ENCODE peak calls at places on chromosomes 2 and 18, in nine cellular contexts. One of them, this sample, is unnamed.

GRCh38 chr18:58911766-58912165 is 47.1 kb downstream of the ZNF532 start:
- DNase-seq in CD8-positive, alpha-beta memory T cell: no peak
- DNase-seq in GM12865: peak; percentile 13
- DNase-seq in ovary: no peak
- DNase-seq in lung: no peak
- DNase-seq in LNCaP clone FGC: no peak
- DNase-seq in colonic mucosa: no peak
- DNase-seq in cardiac fibroblast: peak; percentile 29
- DNase-seq in tibial nerve: peak; percentile 30
- DNase-seq in this sample: no peak

GRCh38 chr2:127632592-127633489 is 13.1 kb upstream of the GPR17 start:
- DNase-seq in CD8-positive, alpha-beta memory T cell: no peak
- DNase-seq in GM12865: peak; percentile 14
- DNase-seq in ovary: no peak
- DNase-seq in lung: no peak
- DNase-seq in LNCaP clone FGC: no peak
- DNase-seq in colonic mucosa: no peak
- DNase-seq in cardiac fibroblast: no peak
- DNase-seq in tibial nerve: no peak
- DNase-seq in this sample: no peak

GRCh38 chr2:88099798-88100488 is 27.9 kb downstream of the FABP1 start:
- DNase-seq in CD8-positive, alpha-beta memory T cell: no peak
- DNase-seq in GM12865: no peak
- DNase-seq in ovary: no peak
- DNase-seq in lung: no peak
- DNase-seq in LNCaP clone FGC: no peak
- DNase-seq in colonic mucosa: no peak
- DNase-seq in cardiac fibroblast: peak; percentile 10
- DNase-seq in tibial nerve: no peak
- DNase-seq in this sample: no peak

GRCh38 chr18:68284236-68284635 is 430.7 kb downstream of the TMX3 start:
- DNase-seq in CD8-positive, alpha-beta memory T cell: no peak
- DNase-seq in GM12865: no peak
- DNase-seq in ovary: no peak
- DNase-seq in lung: no peak
- DNase-seq in LNCaP clone FGC: no peak
- DNase-seq in colonic mucosa: no peak
- DNase-seq in cardiac fibroblast: no peak
- DNase-seq in tibial nerve: no peak
- DNase-seq in this sample: no peak

GRCh38 chr18:53819174-53819573 is 405.3 kb downstream of the MBD2 start:
- DNase-seq in CD8-positive, alpha-beta memory T cell: no peak
- DNase-seq in GM12865: no peak
- DNase-seq in ovary: no peak
- DNase-seq in lung: no peak
- DNase-seq in LNCaP clone FGC: no peak
- DNase-seq in colonic mucosa: no peak
- DNase-seq in cardiac fibroblast: no peak
- DNase-seq in tibial nerve: no peak
- DNase-seq in this sample: no peak

GRCh38 chr18:9428301-9428706 is 47.0 kb upstream of the RALBP1 start:
- DNase-seq in CD8-positive, alpha-beta memory T cell: no peak
- DNase-seq in GM12865: no peak
- DNase-seq in ovary: no peak
- DNase-seq in lung: no peak
- DNase-seq in LNCaP clone FGC: peak; percentile 67
- DNase-seq in colonic mucosa: no peak
- DNase-seq in cardiac fibroblast: no peak
- DNase-seq in tibial nerve: no peak
- DNase-seq in this sample: no peak

GRCh38 chr2:69469784-69470183 is 32.5 kb upstream of the NFU1 start:
- DNase-seq in CD8-positive, alpha-beta memory T cell: no peak
- DNase-seq in GM12865: no peak
- DNase-seq in ovary: no peak
- DNase-seq in lung: no peak
- DNase-seq in LNCaP clone FGC: no peak
- DNase-seq in colonic mucosa: no peak
- DNase-seq in cardiac fibroblast: no peak
- DNase-seq in tibial nerve: no peak
- DNase-seq in this sample: no peak

GRCh38 chr2:230879891-230880290 is 15.1 kb downstream of the ITM2C start:
- DNase-seq in CD8-positive, alpha-beta memory T cell: no peak
- DNase-seq in GM12865: no peak
- DNase-seq in ovary: no peak
- DNase-seq in lung: no peak
- DNase-seq in LNCaP clone FGC: no peak
- DNase-seq in colonic mucosa: no peak
- DNase-seq in cardiac fibroblast: no peak
- DNase-seq in tibial nerve: no peak
- DNase-seq in this sample: no peak

GRCh38 chr18:6835345-6835744 is 105.8 kb downstream of the ARHGAP28 start:
- DNase-seq in CD8-positive, alpha-beta memory T cell: no peak
- DNase-seq in GM12865: no peak
- DNase-seq in ovary: no peak
- DNase-seq in lung: no peak
- DNase-seq in LNCaP clone FGC: peak; percentile 82
- DNase-seq in colonic mucosa: no peak
- DNase-seq in cardiac fibroblast: peak; percentile 3
- DNase-seq in tibial nerve: no peak
- DNase-seq in this sample: no peak

GRCh38 chr18:41996020-41996419 is 41.0 kb downstream of the PIK3C3 start:
- DNase-seq in CD8-positive, alpha-beta memory T cell: no peak
- DNase-seq in GM12865: no peak
- DNase-seq in ovary: no peak
- DNase-seq in lung: no peak
- DNase-seq in LNCaP clone FGC: no peak
- DNase-seq in colonic mucosa: no peak
- DNase-seq in cardiac fibroblast: no peak
- DNase-seq in tibial nerve: no peak
- DNase-seq in this sample: no peak

GRCh38 chr2:149661844-149662243 is 74.3 kb upstream of the MMADHC start:
- DNase-seq in CD8-positive, alpha-beta memory T cell: no peak
- DNase-seq in GM12865: no peak
- DNase-seq in ovary: no peak
- DNase-seq in lung: peak; percentile 34
- DNase-seq in LNCaP clone FGC: peak; percentile 15
- DNase-seq in colonic mucosa: peak; percentile 57
- DNase-seq in cardiac fibroblast: peak; percentile 64
- DNase-seq in tibial nerve: no peak
- DNase-seq in this sample: no peak

GRCh38 chr2:241564596-241565411 is 6.3 kb downstream of the BOK start:
- DNase-seq in CD8-positive, alpha-beta memory T cell: peak; percentile 41
- DNase-seq in GM12865: no peak
- DNase-seq in ovary: peak; percentile 43
- DNase-seq in lung: no peak
- DNase-seq in LNCaP clone FGC: no peak
- DNase-seq in colonic mucosa: no peak
- DNase-seq in cardiac fibroblast: no peak
- DNase-seq in tibial nerve: no peak
- DNase-seq in this sample: no peak

GRCh38 chr18:31482051-31482450 is 15.9 kb upstream of the DSG2 start:
- DNase-seq in CD8-positive, alpha-beta memory T cell: no peak
- DNase-seq in GM12865: no peak
- DNase-seq in ovary: no peak
- DNase-seq in lung: no peak
- DNase-seq in LNCaP clone FGC: no peak
- DNase-seq in colonic mucosa: no peak
- DNase-seq in cardiac fibroblast: no peak
- DNase-seq in tibial nerve: no peak
- DNase-seq in this sample: no peak

GRCh38 chr2:194822097-194822496 is 834.9 kb upstream of the SLC39A10 start:
- DNase-seq in CD8-positive, alpha-beta memory T cell: no peak
- DNase-seq in GM12865: no peak
- DNase-seq in ovary: no peak
- DNase-seq in lung: no peak
- DNase-seq in LNCaP clone FGC: no peak
- DNase-seq in colonic mucosa: no peak
- DNase-seq in cardiac fibroblast: no peak
- DNase-seq in tibial nerve: no peak
- DNase-seq in this sample: no peak

GRCh38 chr2:144288428-144288827 is 231.5 kb downstream of the ZEB2 start:
- DNase-seq in CD8-positive, alpha-beta memory T cell: no peak
- DNase-seq in GM12865: no peak
- DNase-seq in ovary: no peak
- DNase-seq in lung: no peak
- DNase-seq in LNCaP clone FGC: no peak
- DNase-seq in colonic mucosa: no peak
- DNase-seq in cardiac fibroblast: no peak
- DNase-seq in tibial nerve: no peak
- DNase-seq in this sample: no peak

GRCh38 chr18:5488844-5489243 is 55.0 kb downstream of the EPB41L3 start:
- DNase-seq in CD8-positive, alpha-beta memory T cell: no peak
- DNase-seq in GM12865: no peak
- DNase-seq in ovary: peak; percentile 49
- DNase-seq in lung: no peak
- DNase-seq in LNCaP clone FGC: no peak
- DNase-seq in colonic mucosa: no peak
- DNase-seq in cardiac fibroblast: peak; percentile 26
- DNase-seq in tibial nerve: no peak
- DNase-seq in this sample: no peak
- H3K4me3 ChIP-seq in CD8-positive, alpha-beta memory T cell: no peak overlapping the region
- H3K4me3 ChIP-seq in GM12865: no peak overlapping the region
- H3K4me3 ChIP-seq in ovary: peak overlapping the region; percentile 11
- H3K4me3 ChIP-seq in lung: no peak overlapping the region
- H3K4me3 ChIP-seq in LNCaP clone FGC: no peak overlapping the region
- H3K4me3 ChIP-seq in colonic mucosa: no peak overlapping the region
- H3K4me3 ChIP-seq in cardiac fibroblast: no peak overlapping the region
- H3K4me3 ChIP-seq in tibial nerve: no peak overlapping the region
- H3K4me3 ChIP-seq in this sample: no peak overlapping the region

GRCh38 chr2:29444150-29444549 is 328.9 kb downstream of the CLIP4 start:
- DNase-seq in CD8-positive, alpha-beta memory T cell: no peak
- DNase-seq in GM12865: no peak
- DNase-seq in ovary: no peak
- DNase-seq in lung: no peak
- DNase-seq in LNCaP clone FGC: no peak
- DNase-seq in colonic mucosa: no peak
- DNase-seq in cardiac fibroblast: no peak
- DNase-seq in tibial nerve: no peak
- DNase-seq in this sample: no peak
- H3K4me3 ChIP-seq in CD8-positive, alpha-beta memory T cell: no peak overlapping the region
- H3K4me3 ChIP-seq in GM12865: no peak overlapping the region
- H3K4me3 ChIP-seq in ovary: no peak overlapping the region
- H3K4me3 ChIP-seq in lung: no peak overlapping the region
- H3K4me3 ChIP-seq in LNCaP clone FGC: no peak overlapping the region
- H3K4me3 ChIP-seq in colonic mucosa: no peak overlapping the region
- H3K4me3 ChIP-seq in cardiac fibroblast: no peak overlapping the region
- H3K4me3 ChIP-seq in tibial nerve: no peak overlapping the region
- H3K4me3 ChIP-seq in this sample: no peak overlapping the region

DNA sequence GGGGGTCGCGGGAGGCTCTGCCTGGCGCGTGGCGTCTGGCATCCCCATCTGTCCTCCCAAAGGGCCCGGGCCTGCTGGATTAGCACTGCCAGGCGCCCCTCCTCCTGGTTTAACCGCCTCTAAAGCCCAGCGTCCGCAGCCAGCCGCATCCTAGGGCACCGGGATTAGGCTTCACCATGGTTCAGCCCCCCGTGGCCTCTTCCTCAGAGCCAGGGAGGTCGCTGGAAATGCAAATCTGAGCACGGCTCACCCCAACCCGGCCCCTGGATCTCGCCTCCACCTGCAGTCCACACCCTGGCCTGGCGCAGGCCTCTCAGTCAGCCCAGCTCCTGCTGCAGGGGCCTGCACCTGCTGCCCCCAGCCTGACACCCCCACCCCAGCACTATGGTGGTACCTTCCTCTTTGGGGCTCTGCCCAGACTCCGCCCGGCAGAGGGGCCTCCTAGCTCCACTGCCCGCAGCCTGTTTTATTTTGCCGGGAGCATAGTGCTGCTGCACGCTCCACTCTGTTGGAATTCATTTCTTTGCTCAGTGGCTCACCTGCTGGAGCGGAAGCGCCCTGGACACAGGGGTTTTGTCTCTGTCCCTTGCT is 13.2 kb downstream of the PRELID3A start:
- DNase-seq in CD8-positive, alpha-beta memory T cell: no peak
- DNase-seq in GM12865: peak; percentile 16
- DNase-seq in ovary: peak; percentile 64
- DNase-seq in lung: no peak
- DNase-seq in LNCaP clone FGC: no peak
- DNase-seq in colonic mucosa: no peak
- DNase-seq in cardiac fibroblast: no peak
- DNase-seq in tibial nerve: no peak
- DNase-seq in this sample: no peak
- H3K4me3 ChIP-seq in CD8-positive, alpha-beta memory T cell: no peak overlapping the region
- H3K4me3 ChIP-seq in GM12865: no peak overlapping the region
- H3K4me3 ChIP-seq in ovary: peak overlapping the region; percentile 37
- H3K4me3 ChIP-seq in lung: no peak overlapping the region
- H3K4me3 ChIP-seq in LNCaP clone FGC: no peak overlapping the region
- H3K4me3 ChIP-seq in colonic mucosa: peak overlapping the region; percentile 62
- H3K4me3 ChIP-seq in cardiac fibroblast: no peak overlapping the region
- H3K4me3 ChIP-seq in tibial nerve: peak overlapping the region; percentile 61
- H3K4me3 ChIP-seq in this sample: peak overlapping the region; percentile 27

GRCh38 chr18:46163941-46164499 is 59.8 kb downstream of the HAUS1 start:
- DNase-seq in CD8-positive, alpha-beta memory T cell: no peak
- DNase-seq in GM12865: no peak
- DNase-seq in ovary: no peak
- DNase-seq in lung: no peak
- DNase-seq in LNCaP clone FGC: no peak
- DNase-seq in colonic mucosa: no peak
- DNase-seq in cardiac fibroblast: no peak
- DNase-seq in tibial nerve: no peak
- DNase-seq in this sample: no peak

GRCh38 chr18:46161721-46162421 is 57.7 kb downstream of the HAUS1 start:
- DNase-seq in CD8-positive, alpha-beta memory T cell: no peak
- DNase-seq in GM12865: no peak
- DNase-seq in ovary: no peak
- DNase-seq in lung: no peak
- DNase-seq in LNCaP clone FGC: no peak
- DNase-seq in colonic mucosa: no peak
- DNase-seq in cardiac fibroblast: no peak
- DNase-seq in tibial nerve: no peak
- DNase-seq in this sample: no peak

GRCh38 chr18:46167971-46168370 is 63.8 kb downstream of the HAUS1 start:
- DNase-seq in CD8-positive, alpha-beta memory T cell: no peak
- DNase-seq in GM12865: peak; percentile 90
- DNase-seq in ovary: no peak
- DNase-seq in lung: peak; percentile 32
- DNase-seq in LNCaP clone FGC: no peak
- DNase-seq in colonic mucosa: peak; percentile 51
- DNase-seq in cardiac fibroblast: no peak
- DNase-seq in tibial nerve: no peak
- DNase-seq in this sample: peak; percentile 78

GRCh38 chr18:46166261-46166970 is 62.2 kb downstream of the HAUS1 start:
- DNase-seq in CD8-positive, alpha-beta memory T cell: no peak
- DNase-seq in GM12865: no peak
- DNase-seq in ovary: no peak
- DNase-seq in lung: no peak
- DNase-seq in LNCaP clone FGC: no peak
- DNase-seq in colonic mucosa: no peak
- DNase-seq in cardiac fibroblast: no peak
- DNase-seq in tibial nerve: no peak
- DNase-seq in this sample: no peak

DNA sequence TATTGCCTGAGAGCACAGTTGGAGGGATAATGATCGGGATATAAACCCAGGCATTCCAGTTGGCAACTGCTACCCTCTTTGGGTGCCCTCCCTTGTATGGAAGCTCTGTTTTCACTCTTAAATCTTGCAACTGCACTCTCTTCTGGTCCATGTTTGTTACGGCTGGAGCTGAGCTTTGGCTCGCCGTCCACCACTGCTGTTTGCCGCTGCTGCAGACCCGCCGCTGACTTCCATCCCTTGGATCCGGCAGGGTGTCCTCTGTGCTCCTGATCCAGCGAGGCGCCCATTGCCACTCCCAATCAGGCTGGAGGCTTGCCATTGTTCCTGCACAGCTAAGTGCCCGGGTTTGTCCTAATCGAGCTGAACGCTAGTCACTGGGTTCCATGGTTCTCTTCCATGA is 60.7 kb downstream of the HAUS1 start:
- DNase-seq in CD8-positive, alpha-beta memory T cell: no peak
- DNase-seq in GM12865: no peak
- DNase-seq in ovary: no peak
- DNase-seq in lung: no peak
- DNase-seq in LNCaP clone FGC: no peak
- DNase-seq in colonic mucosa: no peak
- DNase-seq in cardiac fibroblast: no peak
- DNase-seq in tibial nerve: no peak
- DNase-seq in this sample: no peak
- H3K4me3 ChIP-seq in CD8-positive, alpha-beta memory T cell: no peak overlapping the region
- H3K4me3 ChIP-seq in GM12865: no peak overlapping the region
- H3K4me3 ChIP-seq in ovary: no peak overlapping the region
- H3K4me3 ChIP-seq in lung: no peak overlapping the region
- H3K4me3 ChIP-seq in LNCaP clone FGC: no peak overlapping the region
- H3K4me3 ChIP-seq in colonic mucosa: no peak overlapping the region
- H3K4me3 ChIP-seq in cardiac fibroblast: no peak overlapping the region
- H3K4me3 ChIP-seq in tibial nerve: no peak overlapping the region
- H3K4me3 ChIP-seq in this sample: no peak overlapping the region

This sample was measured in GM12864.